ENCODE peak calls at places on chromosomes 5 and 9, in six cellular contexts. Y is cardiac muscle cell; O is stimulated activated CD4-positive, alpha-beta T cell treated with anti-CD3 and anti-CD28 coated beads, Interleukin-1b, Interleukin-23, amount 100 ng/mL, for 4 hours; Q is WERI-Rb-1; M is HT1080; F is left lobe of liver. P is an unnamed sample.
A peak's percentile ranks its signal among the peaks of the same experiment; 100 is the strongest.

GRCh38 chr5:123421773-123422172 is 1.4 kb downstream of the CEP120 start:
- DNase-seq in Q (no peak), O (no peak), F (no peak), M (no peak), Y (no peak), P (no peak)

GRCh38 chr9:130003943-130004552 is 38.9 kb downstream of the FNBP1 start:
- DNase-seq in O (no peak), M (no peak), Y (no peak), Q (no peak), F (peak; percentile 3), P (no peak)

GRCh38 chr9:3528466-3528865 is 2.7 kb upstream of the RFX3 start:
- DNase-seq in O (no peak), Q (no peak), Y (no peak), M (no peak), F (no peak), P (no peak)

GRCh38 chr5:124274949-124275348 is 471.5 kb downstream of the ZNF608 start:
- DNase-seq in Y (no peak), F (no peak), O (no peak), Q (no peak), M (peak; percentile 28), P (no peak)

GRCh38 chr9:135864447-135865049 is 42.8 kb downstream of the CAMSAP1 start:
- DNase-seq in F (peak; percentile 63), O (peak; percentile 74), Y (peak; percentile 65), Q (peak; percentile 64), M (peak; percentile 25), P (no peak)

GRCh38 chr5:80961376-80962281 is 1.5 kb downstream of the RASGRF2 start:
- DNase-seq in Q (no peak), F (no peak), O (no peak), M (peak; percentile 38), Y (peak; percentile 3), P (no peak)

GRCh38 chr5:32773944-32774343 is 62.8 kb downstream of the NPR3 start:
- DNase-seq in F (no peak), Q (no peak), O (no peak), Y (no peak), M (no peak), P (no peak)

GRCh38 chr9:119533509-119533908 is 164.3 kb upstream of the BRINP1 start:
- DNase-seq in Y (peak; percentile 30), F (no peak), M (no peak), Q (no peak), O (no peak), P (peak; percentile 14)

GRCh38 chr5:57724836-57725235 is 242.2 kb upstream of the ACTBL2 start:
- DNase-seq in F (no peak), O (no peak), M (peak; percentile 23), Y (no peak), Q (no peak), P (no peak)

GRCh38 chr9:14209399-14209990 is 104.4 kb downstream of the NFIB start:
- DNase-seq in F (no peak), M (no peak), Y (no peak), Q (no peak), O (no peak), P (peak; percentile 96)

GRCh38 chr5:3856036-3856435 is 260.4 kb downstream of the IRX1 start:
- DNase-seq in F (no peak), O (no peak), M (no peak), Y (no peak), Q (no peak), P (no peak)

GRCh38 chr5:153209016-153209415 is 281.5 kb upstream of the GRIA1 start:
- DNase-seq in Q (no peak), Y (no peak), O (no peak), F (no peak), M (no peak), P (no peak)

GRCh38 chr5:370311-370958 is 48.9 kb downstream of the AHRR start:
- DNase-seq in Q (no peak), Y (no peak), M (no peak), F (peak; percentile 35), O (no peak), P (no peak)

GRCh38 chr9:112493738-112494137 is 7.1 kb downstream of the KIAA1958 start:
- DNase-seq in O (no peak), Q (no peak), F (no peak), Y (no peak), M (no peak), P (no peak)

GRCh38 chr9:6739218-6739617 is 18.6 kb upstream of the KDM4C start:
- DNase-seq in F (no peak), Y (no peak), O (no peak), Q (no peak), M (peak; percentile 39), P (no peak)

GRCh38 chr5:132275367-132276220 is 18.1 kb downstream of the PDLIM4 start:
- DNase-seq in M (no peak), Y (no peak), Q (no peak), F (no peak), O (no peak), P (no peak)

GRCh38 chr5:91187032-91187431 is 196.1 kb downstream of the ARRDC3 start:
- DNase-seq in M (no peak), O (no peak), Q (no peak), F (no peak), Y (no peak), P (no peak)

GRCh38 chr5:135229679-135230132 is 169.3 kb downstream of the MACROH2A1 start:
- DNase-seq in O (no peak), F (no peak), Q (no peak), Y (no peak), M (no peak), P (no peak)

GRCh38 chr5:61409568-61409967 is 77.5 kb downstream of the ZSWIM6 start:
- DNase-seq in O (no peak), Y (no peak), F (no peak), M (peak; percentile 88), Q (no peak), P (no peak)

P was measured in SK-N-MC.